ENCODE peak calls at places on chromosomes 13 and 19, in seven cellular contexts. One of them, this sample, is unnamed.

GRCh38 chr19:46841458-46842083 is 9.1 kb downstream of the AP2S1 start:
- DNase-seq in aorta: peak; percentile 92
- DNase-seq in CD4-positive, CD25-positive, alpha-beta regulatory T cell: no peak
- DNase-seq in right cardiac atrium: peak; percentile 88
- DNase-seq in fibroblast of lung: peak; percentile 51
- DNase-seq in IMR-90: peak; percentile 52
- DNase-seq in CD8-positive, alpha-beta T cell: no peak
- DNase-seq in this sample: peak; percentile 78

GRCh38 chr19:6061420-6062130 is 48.7 kb downstream of the RFX2 start:
- DNase-seq in aorta: peak; percentile 77
- DNase-seq in CD4-positive, CD25-positive, alpha-beta regulatory T cell: no peak
- DNase-seq in right cardiac atrium: peak; percentile 72
- DNase-seq in fibroblast of lung: no peak
- DNase-seq in IMR-90: no peak
- DNase-seq in CD8-positive, alpha-beta T cell: no peak
- DNase-seq in this sample: no peak

GRCh38 chr19:1080360-1081161 is 13.6 kb downstream of the ARHGAP45 start:
- DNase-seq in aorta: peak; percentile 73
- DNase-seq in CD4-positive, CD25-positive, alpha-beta regulatory T cell: no peak
- DNase-seq in right cardiac atrium: peak; percentile 56
- DNase-seq in fibroblast of lung: no peak
- DNase-seq in IMR-90: no peak
- DNase-seq in CD8-positive, alpha-beta T cell: peak; percentile 33
- DNase-seq in this sample: no peak

GRCh38 chr19:35955881-35956634 is 19.9 kb downstream of the LRFN3 start:
- DNase-seq in aorta: no peak
- DNase-seq in CD4-positive, CD25-positive, alpha-beta regulatory T cell: no peak
- DNase-seq in right cardiac atrium: no peak
- DNase-seq in fibroblast of lung: no peak
- DNase-seq in IMR-90: no peak
- DNase-seq in CD8-positive, alpha-beta T cell: no peak
- DNase-seq in this sample: no peak

GRCh38 chr13:101978546-101979315 is 423.1 kb downstream of the FGF14 start:
- DNase-seq in aorta: no peak
- DNase-seq in CD4-positive, CD25-positive, alpha-beta regulatory T cell: no peak
- DNase-seq in right cardiac atrium: peak; percentile 77
- DNase-seq in fibroblast of lung: no peak
- DNase-seq in IMR-90: no peak
- DNase-seq in CD8-positive, alpha-beta T cell: no peak
- DNase-seq in this sample: no peak

GRCh38 chr19:3644351-3645066 is 17.9 kb upstream of the CACTIN start:
- DNase-seq in aorta: no peak
- DNase-seq in CD4-positive, CD25-positive, alpha-beta regulatory T cell: no peak
- DNase-seq in right cardiac atrium: peak; percentile 81
- DNase-seq in fibroblast of lung: peak; percentile 63
- DNase-seq in IMR-90: peak; percentile 49
- DNase-seq in CD8-positive, alpha-beta T cell: no peak
- DNase-seq in this sample: no peak

GRCh38 chr13:88257706-88258105 is 586.5 kb downstream of the SLITRK5 start:
- DNase-seq in aorta: no peak
- DNase-seq in CD4-positive, CD25-positive, alpha-beta regulatory T cell: no peak
- DNase-seq in right cardiac atrium: no peak
- DNase-seq in fibroblast of lung: no peak
- DNase-seq in IMR-90: no peak
- DNase-seq in CD8-positive, alpha-beta T cell: no peak
- DNase-seq in this sample: no peak

GRCh38 chr13:79709526-79709925 is 228.6 kb downstream of the NDFIP2 start:
- DNase-seq in aorta: no peak
- DNase-seq in CD4-positive, CD25-positive, alpha-beta regulatory T cell: no peak
- DNase-seq in right cardiac atrium: no peak
- DNase-seq in fibroblast of lung: peak; percentile 30
- DNase-seq in IMR-90: peak; percentile 13
- DNase-seq in CD8-positive, alpha-beta T cell: no peak
- DNase-seq in this sample: no peak

GRCh38 chr13:75704942-75705320 is 68.8 kb downstream of the LMO7 start:
- DNase-seq in aorta: no peak
- DNase-seq in CD4-positive, CD25-positive, alpha-beta regulatory T cell: no peak
- DNase-seq in right cardiac atrium: no peak
- DNase-seq in fibroblast of lung: no peak
- DNase-seq in IMR-90: no peak
- DNase-seq in CD8-positive, alpha-beta T cell: no peak
- DNase-seq in this sample: no peak

GRCh38 chr19:7550987-7551761 is 15.7 kb downstream of the PNPLA6 start:
- DNase-seq in aorta: peak; percentile 84
- DNase-seq in CD4-positive, CD25-positive, alpha-beta regulatory T cell: peak; percentile 31
- DNase-seq in right cardiac atrium: peak; percentile 83
- DNase-seq in fibroblast of lung: peak; percentile 52
- DNase-seq in IMR-90: peak; percentile 30
- DNase-seq in CD8-positive, alpha-beta T cell: peak; percentile 46
- DNase-seq in this sample: peak; percentile 74

GRCh38 chr19:47036233-47036651 is 12.2 kb downstream of the TMEM160 start:
- DNase-seq in aorta: no peak
- DNase-seq in CD4-positive, CD25-positive, alpha-beta regulatory T cell: no peak
- DNase-seq in right cardiac atrium: peak; percentile 72
- DNase-seq in fibroblast of lung: no peak
- DNase-seq in IMR-90: no peak
- DNase-seq in CD8-positive, alpha-beta T cell: no peak
- DNase-seq in this sample: no peak

GRCh38 chr13:80363890-80364503 is 23.1 kb upstream of the SPRY2 start:
- DNase-seq in aorta: no peak
- DNase-seq in CD4-positive, CD25-positive, alpha-beta regulatory T cell: no peak
- DNase-seq in right cardiac atrium: no peak
- DNase-seq in fibroblast of lung: peak; percentile 64
- DNase-seq in IMR-90: peak; percentile 49
- DNase-seq in CD8-positive, alpha-beta T cell: no peak
- DNase-seq in this sample: no peak

GRCh38 chr13:23349127-23349897 is 84.2 kb downstream of the SACS start:
- DNase-seq in aorta: no peak
- DNase-seq in CD4-positive, CD25-positive, alpha-beta regulatory T cell: no peak
- DNase-seq in right cardiac atrium: no peak
- DNase-seq in fibroblast of lung: peak; percentile 49
- DNase-seq in IMR-90: no peak
- DNase-seq in CD8-positive, alpha-beta T cell: no peak
- DNase-seq in this sample: no peak

GRCh38 chr19:58009666-58010301 is 7.2 kb upstream of the ZNF606 start:
- DNase-seq in aorta: peak; percentile 90
- DNase-seq in CD4-positive, CD25-positive, alpha-beta regulatory T cell: peak; percentile 36
- DNase-seq in right cardiac atrium: peak; percentile 94
- DNase-seq in fibroblast of lung: peak; percentile 88
- DNase-seq in IMR-90: peak; percentile 63
- DNase-seq in CD8-positive, alpha-beta T cell: peak; percentile 67
- DNase-seq in this sample: peak; percentile 90

GRCh38 chr13:40077396-40078027 is 422.1 kb downstream of the COG6 start:
- DNase-seq in aorta: no peak
- DNase-seq in CD4-positive, CD25-positive, alpha-beta regulatory T cell: no peak
- DNase-seq in right cardiac atrium: no peak
- DNase-seq in fibroblast of lung: no peak
- DNase-seq in IMR-90: no peak
- DNase-seq in CD8-positive, alpha-beta T cell: no peak
- DNase-seq in this sample: no peak

GRCh38 chr19:22532388-22533310 is 101.5 kb upstream of the ZNF492 start:
- DNase-seq in aorta: peak; percentile 94
- DNase-seq in CD4-positive, CD25-positive, alpha-beta regulatory T cell: no peak
- DNase-seq in right cardiac atrium: peak; percentile 96
- DNase-seq in fibroblast of lung: no peak
- DNase-seq in IMR-90: no peak
- DNase-seq in CD8-positive, alpha-beta T cell: no peak
- DNase-seq in this sample: peak; percentile 46

GRCh38 chr13:96684472-96684871 is 309.8 kb downstream of the OXGR1 start:
- DNase-seq in aorta: no peak
- DNase-seq in CD4-positive, CD25-positive, alpha-beta regulatory T cell: no peak
- DNase-seq in right cardiac atrium: no peak
- DNase-seq in fibroblast of lung: no peak
- DNase-seq in IMR-90: no peak
- DNase-seq in CD8-positive, alpha-beta T cell: no peak
- DNase-seq in this sample: peak; percentile 13

GRCh38 chr13:32284927-32285632 is 30.1 kb downstream of the ZAR1L start:
- DNase-seq in aorta: no peak
- DNase-seq in CD4-positive, CD25-positive, alpha-beta regulatory T cell: no peak
- DNase-seq in right cardiac atrium: no peak
- DNase-seq in fibroblast of lung: peak; percentile 65
- DNase-seq in IMR-90: peak; percentile 82
- DNase-seq in CD8-positive, alpha-beta T cell: no peak
- DNase-seq in this sample: peak; percentile 79

GRCh38 chr19:11581740-11582139 is 4.3 kb upstream of the ACP5 start:
- DNase-seq in aorta: no peak
- DNase-seq in CD4-positive, CD25-positive, alpha-beta regulatory T cell: peak; percentile 49
- DNase-seq in right cardiac atrium: no peak
- DNase-seq in fibroblast of lung: no peak
- DNase-seq in IMR-90: peak; percentile 52
- DNase-seq in CD8-positive, alpha-beta T cell: peak; percentile 39
- DNase-seq in this sample: no peak

GRCh38 chr13:78657699-78658629 is 991 bp downstream of the OBI1 start:
- DNase-seq in aorta: no peak
- DNase-seq in CD4-positive, CD25-positive, alpha-beta regulatory T cell: no peak
- DNase-seq in right cardiac atrium: no peak
- DNase-seq in fibroblast of lung: peak; percentile 32
- DNase-seq in IMR-90: peak; percentile 8
- DNase-seq in CD8-positive, alpha-beta T cell: no peak
- DNase-seq in this sample: no peak

GRCh38 chr13:113421673-113422270 is 31.5 kb downstream of the ADPRHL1 start:
- DNase-seq in aorta: peak; percentile 64
- DNase-seq in CD4-positive, CD25-positive, alpha-beta regulatory T cell: no peak
- DNase-seq in right cardiac atrium: peak; percentile 81
- DNase-seq in fibroblast of lung: peak; percentile 77
- DNase-seq in IMR-90: peak; percentile 24
- DNase-seq in CD8-positive, alpha-beta T cell: no peak
- DNase-seq in this sample: no peak

GRCh38 chr13:74090397-74090796 is 43.8 kb downstream of the KLF12 start:
- DNase-seq in aorta: no peak
- DNase-seq in CD4-positive, CD25-positive, alpha-beta regulatory T cell: no peak
- DNase-seq in right cardiac atrium: no peak
- DNase-seq in fibroblast of lung: no peak
- DNase-seq in IMR-90: peak; percentile 18
- DNase-seq in CD8-positive, alpha-beta T cell: no peak
- DNase-seq in this sample: no peak

GRCh38 chr13:73403362-73404150 is 344.8 kb downstream of the KLF5 start:
- DNase-seq in aorta: no peak
- DNase-seq in CD4-positive, CD25-positive, alpha-beta regulatory T cell: no peak
- DNase-seq in right cardiac atrium: no peak
- DNase-seq in fibroblast of lung: no peak
- DNase-seq in IMR-90: no peak
- DNase-seq in CD8-positive, alpha-beta T cell: no peak
- DNase-seq in this sample: no peak

GRCh38 chr13:45335397-45336024 is 5.5 kb downstream of the TPT1 start:
- DNase-seq in aorta: no peak
- DNase-seq in CD4-positive, CD25-positive, alpha-beta regulatory T cell: no peak
- DNase-seq in right cardiac atrium: no peak
- DNase-seq in fibroblast of lung: no peak
- DNase-seq in IMR-90: no peak
- DNase-seq in CD8-positive, alpha-beta T cell: no peak
- DNase-seq in this sample: no peak

GRCh38 chr13:45337803-45338202 is 3.2 kb downstream of the TPT1 start:
- DNase-seq in aorta: no peak
- DNase-seq in CD4-positive, CD25-positive, alpha-beta regulatory T cell: no peak
- DNase-seq in right cardiac atrium: no peak
- DNase-seq in fibroblast of lung: no peak
- DNase-seq in IMR-90: no peak
- DNase-seq in CD8-positive, alpha-beta T cell: no peak
- DNase-seq in this sample: no peak

GRCh38 chr13:45337395-45337794 is 3.6 kb downstream of the TPT1 start:
- DNase-seq in aorta: no peak
- DNase-seq in CD4-positive, CD25-positive, alpha-beta regulatory T cell: no peak
- DNase-seq in right cardiac atrium: no peak
- DNase-seq in fibroblast of lung: no peak
- DNase-seq in IMR-90: no peak
- DNase-seq in CD8-positive, alpha-beta T cell: no peak
- DNase-seq in this sample: no peak

GRCh38 chr13:45333973-45334922 is 6.7 kb downstream of the TPT1 start:
- DNase-seq in aorta: no peak
- DNase-seq in CD4-positive, CD25-positive, alpha-beta regulatory T cell: peak; percentile 43
- DNase-seq in right cardiac atrium: no peak
- DNase-seq in fibroblast of lung: no peak
- DNase-seq in IMR-90: peak; percentile 62
- DNase-seq in CD8-positive, alpha-beta T cell: peak; percentile 54
- DNase-seq in this sample: no peak

GRCh38 chr13:45336025-45336800 is 4.8 kb downstream of the TPT1 start:
- DNase-seq in aorta: no peak
- DNase-seq in CD4-positive, CD25-positive, alpha-beta regulatory T cell: no peak
- DNase-seq in right cardiac atrium: no peak
- DNase-seq in fibroblast of lung: no peak
- DNase-seq in IMR-90: no peak
- DNase-seq in CD8-positive, alpha-beta T cell: no peak
- DNase-seq in this sample: no peak
- H3K4me1 ChIP-seq in aorta: peaks cover 22% of the 10 kb centered on the region
- H3K4me1 ChIP-seq in CD4-positive, CD25-positive, alpha-beta regulatory T cell: peaks cover 72% of the 10 kb centered on the region
- H3K4me1 ChIP-seq in right cardiac atrium: peaks cover 9% of the 10 kb centered on the region
- H3K4me1 ChIP-seq in fibroblast of lung: peaks cover 17% of the 10 kb centered on the region
- H3K4me1 ChIP-seq in IMR-90: peaks cover 4% of the 10 kb centered on the region
- H3K4me1 ChIP-seq in CD8-positive, alpha-beta T cell: peaks cover 74% of the 10 kb centered on the region
- H3K4me1 ChIP-seq in this sample: peaks cover 88% of the 10 kb centered on the region

GRCh38 chr13:99357920-99358319 is 50.7 kb upstream of the GPR183 start:
- DNase-seq in aorta: no peak
- DNase-seq in CD4-positive, CD25-positive, alpha-beta regulatory T cell: no peak
- DNase-seq in right cardiac atrium: no peak
- DNase-seq in fibroblast of lung: no peak
- DNase-seq in IMR-90: no peak
- DNase-seq in CD8-positive, alpha-beta T cell: no peak
- DNase-seq in this sample: no peak
- H3K4me1 ChIP-seq in aorta: no peaks in the 10 kb centered on the region
- H3K4me1 ChIP-seq in CD4-positive, CD25-positive, alpha-beta regulatory T cell: peaks cover 98% of the 10 kb centered on the region
- H3K4me1 ChIP-seq in right cardiac atrium: peaks cover 2% of the 10 kb centered on the region
- H3K4me1 ChIP-seq in fibroblast of lung: peaks cover 8% of the 10 kb centered on the region
- H3K4me1 ChIP-seq in IMR-90: peaks cover 17% of the 10 kb centered on the region
- H3K4me1 ChIP-seq in CD8-positive, alpha-beta T cell: peaks cover 97% of the 10 kb centered on the region
- H3K4me1 ChIP-seq in this sample: peaks cover 25% of the 10 kb centered on the region

DNA sequence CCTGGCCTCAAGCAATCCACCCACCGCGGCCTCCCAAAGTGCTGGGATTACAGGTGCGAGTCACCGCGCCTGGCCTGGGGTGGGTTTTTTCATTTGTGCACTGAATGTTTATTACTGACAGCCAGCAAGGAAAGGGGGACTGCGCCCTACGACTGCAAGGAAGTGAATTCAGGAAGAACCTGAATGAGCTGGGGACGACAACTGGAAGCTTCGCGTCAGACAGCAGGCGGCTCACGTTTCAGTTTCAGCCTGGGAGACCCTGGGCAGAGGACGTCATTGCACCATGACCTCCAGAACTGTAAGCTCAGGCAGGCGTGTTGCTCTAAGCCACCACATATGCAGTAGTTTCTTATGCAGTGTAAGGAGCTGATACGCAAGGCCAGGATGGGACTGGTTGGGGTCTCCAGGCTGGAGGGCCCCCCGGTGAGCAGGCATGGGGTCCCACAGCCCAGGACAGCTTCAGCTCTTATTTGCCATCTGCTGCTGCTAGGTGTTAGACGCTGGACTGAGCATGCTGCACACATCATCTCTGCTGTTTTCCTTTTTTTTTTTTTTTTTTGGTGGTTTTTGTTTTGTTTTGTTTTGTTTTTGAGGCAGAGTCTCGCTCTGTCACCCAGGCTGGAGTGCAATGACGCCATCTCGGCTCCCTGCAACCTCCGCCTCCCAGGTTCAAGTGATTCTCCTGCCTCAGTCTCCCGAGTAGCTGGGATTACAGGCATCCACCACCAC is 66.6 kb downstream of the GADD45B start:
- DNase-seq in aorta: peak; percentile 61
- DNase-seq in CD4-positive, CD25-positive, alpha-beta regulatory T cell: no peak
- DNase-seq in right cardiac atrium: peak; percentile 51
- DNase-seq in fibroblast of lung: peak; percentile 79
- DNase-seq in IMR-90: peak; percentile 71
- DNase-seq in CD8-positive, alpha-beta T cell: no peak
- DNase-seq in this sample: no peak
- H3K4me1 ChIP-seq in aorta: no peaks in the 10 kb centered on the region
- H3K4me1 ChIP-seq in CD4-positive, CD25-positive, alpha-beta regulatory T cell: peaks cover 15% of the 10 kb centered on the region
- H3K4me1 ChIP-seq in right cardiac atrium: peaks cover 27% of the 10 kb centered on the region
- H3K4me1 ChIP-seq in fibroblast of lung: peaks cover 38% of the 10 kb centered on the region
- H3K4me1 ChIP-seq in IMR-90: peaks cover 33% of the 10 kb centered on the region
- H3K4me1 ChIP-seq in CD8-positive, alpha-beta T cell: peaks cover 15% of the 10 kb centered on the region
- H3K4me1 ChIP-seq in this sample: peaks cover 35% of the 10 kb centered on the region

GRCh38 chr19:2242092-2242537 is 5.5 kb downstream of the SF3A2 start:
- DNase-seq in aorta: no peak
- DNase-seq in CD4-positive, CD25-positive, alpha-beta regulatory T cell: no peak
- DNase-seq in right cardiac atrium: peak; percentile 40
- DNase-seq in fibroblast of lung: no peak
- DNase-seq in IMR-90: no peak
- DNase-seq in CD8-positive, alpha-beta T cell: no peak
- DNase-seq in this sample: no peak
- H3K4me1 ChIP-seq in aorta: no peaks in the 10 kb centered on the region
- H3K4me1 ChIP-seq in CD4-positive, CD25-positive, alpha-beta regulatory T cell: peaks cover 63% of the 10 kb centered on the region
- H3K4me1 ChIP-seq in right cardiac atrium: peaks cover 22% of the 10 kb centered on the region
- H3K4me1 ChIP-seq in fibroblast of lung: peaks cover 16% of the 10 kb centered on the region
- H3K4me1 ChIP-seq in IMR-90: peaks cover 19% of the 10 kb centered on the region
- H3K4me1 ChIP-seq in CD8-positive, alpha-beta T cell: peaks cover 62% of the 10 kb centered on the region
- H3K4me1 ChIP-seq in this sample: peaks cover 24% of the 10 kb centered on the region

This sample was measured in heart right ventricle.